ENCODE peak calls at places on chromosomes 6 and 20, in eight cellular contexts. W, R, Y, D, M, B, V and T are unnamed samples.
A peak's percentile ranks its signal among the peaks of the same experiment; 100 is the strongest.

GRCh38 chr20:4947817-4948559 is 53.3 kb downstream of the SLC23A2 start:
- DNase-seq in R (no peak), M (peak; percentile 32), V (no peak), W (no peak), Y (no peak), B (no peak), D (no peak), T (no peak)

GRCh38 chr6:146997062-146997461 is 207.2 kb upstream of the STXBP5 start:
- DNase-seq in M (no peak), Y (no peak), D (no peak), W (peak; percentile 69), V (no peak), R (peak; percentile 90), B (no peak), T (no peak)

GRCh38 chr20:17399303-17399985 is 131.7 kb downstream of the BFSP1 start:
- DNase-seq in V (no peak), W (no peak), M (no peak), D (no peak), R (no peak), B (no peak), Y (no peak), T (no peak)

GRCh38 chr6:167698540-167698939 is 128.2 kb upstream of the AFDN start:
- DNase-seq in B (no peak), W (no peak), R (no peak), D (no peak), M (peak; percentile 42), Y (no peak), V (no peak), T (no peak)

GRCh38 chr6:118537579-118537978 is 10.5 kb upstream of the PLN start:
- DNase-seq in B (no peak), R (no peak), M (no peak), W (peak; percentile 50), V (no peak), D (no peak), Y (no peak), T (no peak)

GRCh38 chr20:4344660-4345059 is 329.3 kb upstream of the RNF24 start:
- DNase-seq in Y (no peak), R (peak; percentile 10), M (no peak), D (no peak), W (no peak), V (no peak), B (no peak), T (no peak)

GRCh38 chr6:349491-349921 is 42.0 kb upstream of the IRF4 start:
- DNase-seq in M (no peak), D (no peak), R (no peak), Y (no peak), V (no peak), W (no peak), B (no peak), T (no peak)

GRCh38 chr6:105851181-105851580 is 235.0 kb upstream of the PRDM1 start:
- DNase-seq in W (no peak), M (no peak), D (peak; percentile 34), V (peak; percentile 22), B (no peak), Y (no peak), R (peak; percentile 51), T (no peak)

GRCh38 chr6:22613695-22614094 is 44.3 kb downstream of the HDGFL1 start:
- DNase-seq in V (no peak), B (no peak), M (no peak), D (no peak), W (peak; percentile 47), R (peak; percentile 98), Y (peak; percentile 32), T (no peak)

GRCh38 chr6:157372501-157373280 is 8.3 kb upstream of the ZDHHC14 start:
- DNase-seq in V (no peak), W (no peak), Y (no peak), M (no peak), R (no peak), B (no peak), D (no peak), T (no peak)

GRCh38 chr20:16194961-16195360 is 378.3 kb downstream of the KIF16B start:
- DNase-seq in R (no peak), D (no peak), B (no peak), M (no peak), W (no peak), V (no peak), Y (no peak), T (no peak)

GRCh38 chr6:158408552-158409130 is 96.4 kb downstream of the TULP4 start:
- DNase-seq in R (peak; percentile 76), D (peak; percentile 70), W (peak; percentile 96), V (peak; percentile 45), M (no peak), Y (peak; percentile 66), B (peak; percentile 24), T (peak; percentile 50)

GRCh38 chr20:41222299-41222698 is 85.0 kb downstream of the PLCG1 start:
- DNase-seq in W (no peak), M (no peak), D (no peak), B (no peak), R (no peak), V (no peak), Y (no peak), T (no peak)

GRCh38 chr20:19934792-19935491 is 82.2 kb upstream of the NAA20 start:
- DNase-seq in B (peak; percentile 58), V (no peak), D (peak; percentile 58), M (peak; percentile 77), W (no peak), R (no peak), Y (peak; percentile 86), T (peak; percentile 75)

GRCh38 chr6:111699123-111699522 is 93.4 kb upstream of the TRAF3IP2 start:
- DNase-seq in R (no peak), M (peak; percentile 17), Y (no peak), D (no peak), W (no peak), B (no peak), V (no peak), T (no peak)

GRCh38 chr20:33859157-33859695 is 48.1 kb downstream of the CHMP4B start:
- DNase-seq in W (peak; percentile 34), B (no peak), M (peak; percentile 73), V (no peak), R (no peak), D (no peak), Y (no peak), T (no peak)

GRCh38 chr6:27143474-27144026 is 104.0 kb upstream of the PRSS16 start:
- DNase-seq in D (no peak), R (no peak), Y (no peak), M (no peak), B (no peak), V (no peak), W (no peak), T (no peak)
- H3K27ac ChIP-seq in D (no peak overlapping the region), R (no peak overlapping the region), Y (no peak overlapping the region), M (no peak overlapping the region), B (no peak overlapping the region), V (no peak overlapping the region), W (no peak overlapping the region), T (no peak overlapping the region)

GRCh38 chr6:130622142-130622541 is 205.1 kb upstream of the SMLR1 start:
- DNase-seq in W (no peak), B (no peak), M (no peak), D (no peak), Y (no peak), V (no peak), R (peak; percentile 69), T (no peak)

GRCh38 chr6:130628862-130629261 is 198.3 kb upstream of the SMLR1 start:
- DNase-seq in M (no peak), V (no peak), R (no peak), Y (no peak), B (no peak), D (no peak), W (no peak), T (no peak)

GRCh38 chr6:130625825-130626500 is 201.2 kb upstream of the SMLR1 start:
- DNase-seq in B (no peak), D (no peak), R (peak; percentile 44), V (no peak), Y (no peak), M (no peak), W (peak; percentile 17), T (no peak)

GRCh38 chr6:130620338-130620781 is 206.8 kb upstream of the SMLR1 start:
- DNase-seq in M (no peak), D (no peak), R (no peak), B (no peak), W (no peak), Y (no peak), V (no peak), T (no peak)

DNA sequence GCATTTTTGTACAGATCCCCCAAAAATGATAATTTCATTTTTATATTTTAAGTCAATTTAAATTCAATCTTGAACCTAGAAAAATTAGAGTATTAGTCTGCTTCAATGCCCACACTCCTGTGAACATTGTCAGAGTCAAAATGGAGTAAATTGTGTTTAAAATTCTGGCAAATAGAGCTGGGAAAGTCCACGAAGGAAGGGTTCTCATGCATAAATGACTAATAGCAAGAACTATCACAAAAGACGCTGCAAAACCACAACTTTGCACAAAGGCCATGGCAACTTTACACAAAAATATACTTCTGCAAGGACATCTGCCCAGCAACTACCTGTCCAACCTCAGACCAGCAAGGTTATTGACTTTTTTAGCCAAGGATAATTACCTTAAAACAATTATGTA is 203.2 kb upstream of the SMLR1 start:
- DNase-seq in W (no peak), Y (no peak), M (no peak), R (peak; percentile 66), B (no peak), D (no peak), V (no peak), T (no peak)
- H3K4me3 ChIP-seq in W (no peak overlapping the region), Y (no peak overlapping the region), M (no peak overlapping the region), R (no peak overlapping the region), B (no peak overlapping the region), D (no peak overlapping the region), V (no peak overlapping the region), T (no peak overlapping the region)

DNA sequence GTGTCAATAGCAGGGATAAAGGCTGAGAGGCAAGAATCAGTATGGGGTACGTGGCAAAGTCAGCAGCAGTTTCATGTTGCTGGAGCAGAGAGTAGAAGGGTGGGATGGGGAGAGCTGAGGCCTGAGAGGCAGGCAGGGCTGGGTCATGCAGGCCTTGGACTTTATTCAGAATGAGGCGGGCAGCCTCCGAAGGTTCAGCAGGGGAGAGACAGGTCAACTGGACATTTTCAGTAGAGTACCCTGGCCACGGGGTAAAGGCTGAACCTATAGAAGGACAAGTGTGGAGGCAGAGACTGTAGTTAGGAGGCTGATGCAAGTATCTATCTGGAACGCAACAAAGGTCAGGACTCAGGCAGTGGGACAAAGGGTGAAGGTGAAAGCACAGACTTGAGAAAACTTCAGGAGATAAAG is 13.7 kb downstream of the NOTCH4 start:
- DNase-seq in D (no peak), W (no peak), B (no peak), R (no peak), M (no peak), Y (no peak), V (no peak), T (no peak)
- TF ChIP-seq CTCF in D (no peak), W (no peak), B (no peak), R (no peak), M (no peak), Y (no peak), V (no peak), T (no peak)

DNA sequence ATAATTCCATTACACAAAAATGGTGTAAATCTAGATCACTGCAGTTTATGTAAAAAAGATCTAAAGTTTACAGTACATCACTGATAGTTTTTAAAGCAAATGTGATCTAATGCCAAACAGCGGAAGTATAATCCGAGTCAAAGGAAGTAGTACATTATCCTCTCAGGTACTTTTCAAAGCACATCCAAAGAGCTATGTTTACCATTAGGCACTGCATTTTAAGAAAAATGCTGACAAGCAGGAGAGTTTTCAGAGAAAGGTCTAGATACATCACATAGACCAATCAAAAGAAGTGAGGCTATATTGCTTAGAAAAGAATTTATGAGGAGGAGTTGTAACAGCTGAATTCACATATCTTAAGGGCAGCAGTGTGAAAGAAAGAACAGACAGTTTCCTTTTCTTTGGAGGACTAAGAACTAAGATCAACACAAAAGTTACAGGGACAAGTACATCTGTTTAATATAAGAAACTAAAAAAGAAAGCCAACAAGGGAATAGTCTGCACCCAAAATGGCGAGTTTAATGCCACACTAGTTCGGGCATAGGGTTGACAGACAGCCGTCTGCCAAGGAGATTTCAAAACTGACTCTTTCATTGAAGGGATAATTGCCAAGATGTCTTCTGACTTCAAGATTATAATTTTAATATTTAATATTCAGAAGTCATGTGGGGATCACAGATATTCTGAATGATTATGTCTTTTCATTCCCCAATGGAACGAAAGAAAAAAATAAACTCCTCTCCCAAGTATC is 1.4 kb downstream of the ZNF184 start:
- DNase-seq in M (no peak), Y (no peak), D (no peak), B (no peak), W (no peak), V (no peak), R (no peak), T (no peak)
- H3K27ac ChIP-seq in M (peak overlapping the region; percentile 94), Y (no peak overlapping the region), D (peak overlapping the region; percentile 95), B (peak overlapping the region; percentile 91), W (no peak overlapping the region), V (no peak overlapping the region), R (no peak overlapping the region), T (peak overlapping the region; percentile 83)